ENCODE peak calls at places on chromosomes 4 and X, in five cellular contexts. G is GM12865, U is kidney epithelial cell, S is breast epithelium, H is epithelial cell of esophagus. V is an unnamed sample.

GRCh38 chr4:153595894-153596601 is 88.0 kb upstream of the TLR2 start:
- DNase-seq in G (no peak), U (no peak), S (no peak), H (peak; percentile 75), V (no peak)

GRCh38 chr4:40423735-40424134 is 88.6 kb downstream of the CHRNA9 start:
- DNase-seq in G (no peak), U (no peak), S (no peak), H (peak; percentile 42), V (no peak)

GRCh38 chrX:123277347-123277746 is 93.3 kb downstream of the GRIA3 start:
- DNase-seq in G (no peak), U (no peak), S (no peak), H (peak; percentile 21), V (no peak)

GRCh38 chr4:106160560-106160959 is 155.4 kb downstream of the TBCK start:
- DNase-seq in G (no peak), U (no peak), S (no peak), H (no peak), V (no peak)

GRCh38 chrX:102892103-102892502 is 45.0 kb upstream of the RAB40AL start:
- DNase-seq in G (no peak), U (no peak), S (no peak), H (peak; percentile 71), V (no peak)

GRCh38 chrX:28609917-28610613 is 22.8 kb downstream of the IL1RAPL1 start:
- DNase-seq in G (no peak), U (no peak), S (no peak), H (no peak), V (no peak)

GRCh38 chr4:155399974-155400697 is 23.4 kb upstream of the MAP9 start:
- DNase-seq in G (no peak), U (no peak), S (no peak), H (no peak), V (no peak)

GRCh38 chr4:7007944-7008343 is 35.2 kb upstream of the TADA2B start:
- DNase-seq in G (no peak), U (no peak), S (no peak), H (no peak), V (no peak)

GRCh38 chr4:160836431-160836830 is 1327.4 kb downstream of the FSTL5 start:
- DNase-seq in G (no peak), U (no peak), S (no peak), H (peak; percentile 18), V (no peak)

GRCh38 chr4:45370370-45370769 is 644.0 kb upstream of the GNPDA2 start:
- DNase-seq in G (no peak), U (no peak), S (no peak), H (no peak), V (no peak)

GRCh38 chr4:173005912-173006633 is 162.5 kb upstream of the GALNT7 start:
- DNase-seq in G (no peak), U (no peak), S (no peak), H (no peak), V (no peak)

GRCh38 chr4:7828011-7828720 is 111.5 kb downstream of the AFAP1 start:
- DNase-seq in G (peak; percentile 59), U (peak; percentile 95), S (no peak), H (peak; percentile 97), V (no peak)

GRCh38 chr4:80614319-80614718 is 278.8 kb downstream of the CFAP299 start:
- DNase-seq in G (no peak), U (no peak), S (no peak), H (no peak), V (no peak)

GRCh38 chr4:40626183-40626990 is 3.3 kb downstream of the RBM47 start:
- DNase-seq in G (peak; percentile 42), U (no peak), S (no peak), H (peak; percentile 78), V (no peak)

GRCh38 chrX:54695231-54695630 is 102.8 kb downstream of the ITIH6 start:
- DNase-seq in G (no peak), U (no peak), S (no peak), H (peak; percentile 54), V (no peak)

GRCh38 chrX:13009256-13009655 is 34.3 kb downstream of the TMSB4X start:
- DNase-seq in G (no peak), U (no peak), S (peak; percentile 53), H (peak; percentile 35), V (no peak)

GRCh38 chrX:13473666-13474516 is 95.5 kb upstream of the EGFL6 start:
- DNase-seq in G (peak; percentile 72), U (no peak), S (no peak), H (no peak), V (no peak)

GRCh38 chr4:88285235-88285505 is 809 bp upstream of the PPM1K start:
- DNase-seq in G (no peak), U (no peak), S (no peak), H (no peak), V (no peak)

GRCh38 chr4:10117424-10118354 is 1.1 kb upstream of the WDR1 start:
- DNase-seq in G (peak; percentile 64), U (no peak), S (no peak), H (no peak), V (no peak)

GRCh38 chr4:153058668-153059060 is 122.5 kb downstream of the FHDC1 start:
- DNase-seq in G (no peak), U (no peak), S (no peak), H (no peak), V (no peak)

GRCh38 chrX:129653181-129653984 is 1.4 kb downstream of the APLN start:
- DNase-seq in G (no peak), U (no peak), S (no peak), H (no peak), V (no peak)

GRCh38 chrX:68686684-68687045 is 39.2 kb downstream of the STARD8 start:
- DNase-seq in G (no peak), U (no peak), S (no peak), H (peak; percentile 18), V (no peak)

GRCh38 chr4:64068096-64068495 is 341.2 kb downstream of the TECRL start:
- DNase-seq in G (no peak), U (no peak), S (no peak), H (peak; percentile 1), V (no peak)
- TF ChIP-seq CTCF in G (no peak), U (no peak), S (no peak), H (no peak), V (no peak)

GRCh38 chrX:46549914-46550313 is 4.7 kb upstream of the ZNF674 start:
- DNase-seq in G (no peak), U (no peak), S (no peak), H (no peak), V (no peak)

GRCh38 chrX:46559062-46559461 is 13.8 kb upstream of the ZNF674 start:
- DNase-seq in G (no peak), U (no peak), S (no peak), H (no peak), V (no peak)

GRCh38 chrX:46551494-46552128 is 6.4 kb upstream of the ZNF674 start:
- DNase-seq in G (no peak), U (no peak), S (no peak), H (peak; percentile 34), V (no peak)

GRCh38 chrX:46553935-46554334 is 8.7 kb upstream of the ZNF674 start:
- DNase-seq in G (no peak), U (no peak), S (no peak), H (no peak), V (no peak)

GRCh38 chrX:46554942-46555341 is 9.7 kb upstream of the ZNF674 start:
- DNase-seq in G (peak; percentile 5), U (no peak), S (no peak), H (peak; percentile 47), V (no peak)
- TF ChIP-seq CTCF in G (no peak), U (no peak), S (no peak), H (peak; percentile 12), V (peak; percentile 22)

GRCh38 chrX:24563291-24564010 is 83.7 kb downstream of the PCYT1B start:
- DNase-seq in G (no peak), U (no peak), S (no peak), H (no peak), V (no peak)

GRCh38 chrX:24566233-24566632 is 80.9 kb downstream of the PCYT1B start:
- DNase-seq in G (no peak), U (no peak), S (no peak), H (no peak), V (no peak)

GRCh38 chrX:24561121-24561520 is 86.0 kb downstream of the PCYT1B start:
- DNase-seq in G (peak; percentile 32), U (no peak), S (no peak), H (peak; percentile 29), V (no peak)
- TF ChIP-seq CTCF in G (peak; percentile 29), U (no peak), S (no peak), H (no peak), V (no peak)

DNA sequence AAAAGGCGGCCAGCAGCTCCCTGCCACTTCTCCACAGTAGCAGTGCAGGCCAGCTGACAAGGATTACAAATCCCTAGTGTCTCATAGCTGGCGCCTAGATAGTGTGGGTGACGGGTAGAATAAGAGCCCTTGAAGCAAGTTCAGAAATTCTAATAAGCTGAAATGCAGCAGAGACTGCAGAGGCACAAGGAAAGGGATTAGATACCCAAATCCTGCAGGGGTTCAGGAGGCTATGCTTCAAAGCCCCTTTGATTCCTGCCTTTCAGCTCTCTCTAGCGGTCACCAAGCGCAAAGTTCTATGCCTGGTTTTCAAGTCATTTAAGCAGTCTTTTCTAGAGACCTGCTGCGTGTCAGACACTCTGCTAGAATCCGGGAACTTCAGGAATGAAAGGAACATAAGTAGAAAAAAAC is 79.2 kb downstream of the RLIM start:
- DNase-seq in G (peak; percentile 35), U (no peak), S (no peak), H (peak; percentile 36), V (no peak)
- TF ChIP-seq CTCF in G (peak; percentile 30), U (peak; percentile 39), S (no peak), H (peak; percentile 37), V (no peak)

GRCh38 chrX:107102980-107103379 is 15.6 kb downstream of the RBM41 start:
- DNase-seq in G (no peak), U (no peak), S (no peak), H (peak; percentile 21), V (no peak)
- TF ChIP-seq CTCF in G (no peak), U (no peak), S (no peak), H (peak; percentile 31), V (no peak)

DNA sequence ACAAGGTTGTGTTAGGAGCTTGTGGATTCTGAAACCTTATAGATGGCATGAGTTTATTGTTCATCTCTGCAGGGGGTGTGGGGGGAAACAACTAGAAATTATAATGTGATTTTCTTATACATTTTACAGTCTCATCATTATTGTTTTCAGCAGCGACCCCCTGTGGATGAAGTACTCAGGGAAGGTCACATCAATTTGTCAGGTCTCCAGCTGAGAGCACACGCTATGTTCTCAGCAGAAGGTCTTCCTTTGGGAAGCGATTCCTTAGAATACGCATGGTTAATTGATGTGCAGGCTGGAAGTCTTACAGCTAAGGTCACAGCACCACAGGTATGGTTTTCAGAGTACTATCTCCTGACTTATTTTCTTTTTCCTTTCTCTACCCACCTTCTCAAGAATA is 72.2 kb downstream of the BLTP1 start:
- DNase-seq in G (peak; percentile 10), U (no peak), S (no peak), H (peak; percentile 11), V (no peak)
- TF ChIP-seq CTCF in G (peak; percentile 12), U (no peak), S (no peak), H (peak; percentile 7), V (no peak)

DNA sequence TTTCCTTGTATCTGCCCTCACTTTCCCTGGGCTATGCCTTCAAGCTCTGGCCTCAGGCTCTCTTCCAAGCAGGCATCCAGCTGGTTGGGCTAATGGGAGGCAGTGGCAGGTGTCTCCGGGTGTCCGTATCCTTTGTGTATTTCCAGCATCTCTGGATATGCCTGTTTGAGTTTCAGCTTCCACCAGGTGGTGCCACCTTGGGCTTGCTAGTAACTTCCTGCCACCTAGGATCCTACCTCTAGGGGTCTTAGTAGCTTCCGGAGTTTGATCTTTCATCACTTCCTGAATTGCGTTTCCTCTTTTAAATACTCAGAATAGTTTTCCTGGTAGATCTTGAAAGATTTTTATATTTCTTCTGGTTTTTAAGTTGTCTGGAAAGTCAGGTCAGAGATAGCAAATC is 23.2 kb upstream of the ANOS1 start:
- DNase-seq in G (no peak), U (no peak), S (no peak), H (no peak), V (no peak)
- TF ChIP-seq CTCF in G (no peak), U (peak; percentile 30), S (no peak), H (peak; percentile 12), V (no peak)